ENCODE peak calls at places on chromosomes 7 and 10, in six cellular contexts. Y is HFF-Myc, U is Peyer's patch, Z is retinal pigment epithelial cell, D is Caco-2, V is body of pancreas. L is an unnamed sample.

GRCh38 chr7:86152926-86153325 is 490.8 kb upstream of the GRM3 start:
- DNase-seq in Y (no peak), U (no peak), Z (no peak), D (no peak), V (no peak), L (no peak)

GRCh38 chr7:150404172-150404784 is 25.1 kb downstream of the ZNF775 start:
- DNase-seq in Y (no peak), U (no peak), Z (no peak), D (no peak), V (no peak), L (no peak)

GRCh38 chr10:88870101-88870500 is 9.9 kb upstream of the STAMBPL1 start:
- DNase-seq in Y (no peak), U (no peak), Z (no peak), D (no peak), V (no peak), L (no peak)

GRCh38 chr7:36404639-36405408 is 15.2 kb downstream of the ANLN start:
- DNase-seq in Y (no peak), U (no peak), Z (no peak), D (no peak), V (no peak), L (no peak)

GRCh38 chr7:74324499-74325229 is 35.5 kb downstream of the CLIP2 start:
- DNase-seq in Y (no peak), U (no peak), Z (no peak), D (no peak), V (peak), L (no peak)

GRCh38 chr10:70890917-70891431 is 2.6 kb upstream of the PCBD1 start:
- DNase-seq in Y (no peak), U (peak), Z (no peak), D (peak), V (peak), L (no peak)

GRCh38 chr7:23394828-23395227 is 75.5 kb downstream of the IGF2BP3 start:
- DNase-seq in Y (no peak), U (no peak), Z (peak), D (no peak), V (no peak), L (no peak)

GRCh38 chr7:8070451-8071180 is 102.0 kb downstream of the GLCCI1 start:
- DNase-seq in Y (no peak), U (no peak), Z (no peak), D (no peak), V (no peak), L (no peak)

GRCh38 chr10:22320591-22321155 is at the start of gene BMI1:
- DNase-seq in Y (no peak), U (peak), Z (no peak), D (peak), V (peak), L (no peak)

GRCh38 chr7:41425926-41426325 is 277.0 kb downstream of the INHBA start:
- DNase-seq in Y (no peak), U (no peak), Z (no peak), D (no peak), V (no peak), L (no peak)

GRCh38 chr10:126670056-126670743 is at the start of gene C10orf90:
- DNase-seq in Y (no peak), U (no peak), Z (no peak), D (no peak), V (no peak), L (no peak)

GRCh38 chr7:116356333-116356965 is 143.1 kb upstream of the CAV2 start:
- DNase-seq in Y (no peak), U (no peak), Z (no peak), D (no peak), V (peak), L (no peak)

GRCh38 chr7:81990395-81990794 is 220.5 kb upstream of the HGF start:
- DNase-seq in Y (no peak), U (no peak), Z (no peak), D (no peak), V (no peak), L (no peak)

GRCh38 chr7:151601521-151602305 is 82.0 kb upstream of the RHEB start:
- DNase-seq in Y (no peak), U (no peak), Z (no peak), D (no peak), V (no peak), L (no peak)

GRCh38 chr10:122852261-122852660 is 6.6 kb upstream of the CUZD1 start:
- DNase-seq in Y (no peak), U (no peak), Z (no peak), D (no peak), V (no peak), L (no peak)

GRCh38 chr10:111745982-111746381 is 437.6 kb downstream of the GPAM start:
- DNase-seq in Y (no peak), U (no peak), Z (no peak), D (no peak), V (no peak), L (no peak)

GRCh38 chr7:98569606-98570337 is 47.3 kb upstream of the NPTX2 start:
- DNase-seq in Y (no peak), U (no peak), Z (no peak), D (no peak), V (peak), L (no peak)

GRCh38 chr7:74453321-74454011 is at the start of gene GTF2IRD1:
- DNase-seq in Y (no peak), U (peak), Z (peak), D (peak), V (peak), L (peak)

GRCh38 chr10:13139150-13139549 is 22.2 kb upstream of the MCM10 start:
- DNase-seq in Y (no peak), U (no peak), Z (no peak), D (no peak), V (no peak), L (no peak)

GRCh38 chr10:118522791-118523498 is 72.5 kb downstream of the PRLHR start:
- DNase-seq in Y (no peak), U (no peak), Z (no peak), D (no peak), V (no peak), L (no peak)

GRCh38 chr10:68992721-68993440 is 4.3 kb downstream of the KIFBP start:
- DNase-seq in Y (peak), U (no peak), Z (peak), D (no peak), V (peak), L (no peak)

GRCh38 chr7:137360087-137360679 is 16.6 kb upstream of the PTN start:
- DNase-seq in Y (peak), U (no peak), Z (no peak), D (no peak), V (no peak), L (no peak)

GRCh38 chr10:90856261-90856660 is 1.6 kb downstream of the HTR7 start:
- DNase-seq in Y (no peak), U (no peak), Z (no peak), D (no peak), V (no peak), L (no peak)

GRCh38 chr10:133439517-133440461 is 14.0 kb upstream of the SCART1 start:
- DNase-seq in Y (no peak), U (peak), Z (no peak), D (no peak), V (no peak), L (peak)

GRCh38 chr10:29409241-29410051 is 120.6 kb downstream of the LYZL1 start:
- DNase-seq in Y (no peak), U (peak), Z (no peak), D (peak), V (peak), L (peak)

GRCh38 chr7:141073641-141074161 is at the start of gene TMEM178B:
- DNase-seq in Y (no peak), U (no peak), Z (no peak), D (no peak), V (peak), L (no peak)

GRCh38 chr10:114932945-114933344 is 5.0 kb upstream of the TRUB1 start:
- DNase-seq in Y (no peak), U (no peak), Z (no peak), D (no peak), V (no peak), L (no peak)

GRCh38 chr10:22624289-22624738 is 90.1 kb downstream of the PIP4K2A start:
- DNase-seq in Y (peak), U (no peak), Z (no peak), D (no peak), V (no peak), L (no peak)

GRCh38 chr10:104253106-104253505 is 1.6 kb upstream of the GSTO1 start:
- DNase-seq in Y (no peak), U (peak), Z (no peak), D (peak), V (no peak), L (no peak)

GRCh38 chr7:100881136-100881535 is 6.2 kb downstream of the SRRT start:
- DNase-seq in Y (no peak), U (no peak), Z (no peak), D (no peak), V (no peak), L (no peak)

GRCh38 chr10:80662429-80663211 is 124.9 kb downstream of the SH2D4B start:
- DNase-seq in Y (peak), U (peak), Z (peak), D (peak), V (peak), L (peak)

GRCh38 chr10:110973400-110973799 is 54.0 kb downstream of the SHOC2 start:
- DNase-seq in Y (no peak), U (no peak), Z (no peak), D (no peak), V (no peak), L (no peak)

GRCh38 chr7:152760384-152761115 is 998 bp downstream of the ACTR3B start:
- DNase-seq in Y (no peak), U (no peak), Z (no peak), D (no peak), V (no peak), L (no peak)

GRCh38 chr7:151346180-151346769 is 4.7 kb downstream of the NUB1 start:
- DNase-seq in Y (no peak), U (peak), Z (no peak), D (peak), V (no peak), L (no peak)

GRCh38 chr7:129801882-129802281 is 150.9 kb downstream of the UBE2H start:
- DNase-seq in Y (no peak), U (no peak), Z (no peak), D (no peak), V (no peak), L (no peak)

GRCh38 chr10:97335188-97335619 is 675 bp upstream of the FRAT2 start:
- DNase-seq in Y (no peak), U (no peak), Z (no peak), D (no peak), V (no peak), L (no peak)

GRCh38 chr7:131170440-131171105 is 157.1 kb upstream of the MKLN1 start:
- DNase-seq in Y (no peak), U (no peak), Z (no peak), D (no peak), V (no peak), L (no peak)

DNA sequence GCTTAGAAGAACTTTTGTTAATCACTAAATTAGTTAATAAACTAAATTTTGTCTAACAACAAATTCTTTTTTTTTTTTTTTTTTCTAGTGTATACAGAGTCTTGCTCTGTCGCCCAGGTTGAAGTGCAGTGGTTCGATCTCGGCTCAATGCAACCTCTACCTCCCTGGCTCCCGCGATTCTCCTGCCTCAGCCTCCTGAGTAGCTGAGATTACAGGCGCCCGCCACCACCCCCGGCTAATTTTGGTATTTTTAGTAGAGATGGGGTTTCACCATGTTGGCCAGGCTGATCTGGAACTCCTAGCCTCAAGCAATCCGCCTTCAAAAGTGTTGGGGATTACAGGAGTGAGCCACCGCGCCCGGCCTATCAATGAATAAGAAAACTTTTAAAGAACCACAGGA is 1.1 kb upstream of the IQUB start:
- DNase-seq in Y (no peak), U (no peak), Z (no peak), D (no peak), V (no peak), L (no peak)
- H3K4me3 ChIP-seq in Y (peak), U (no peak), Z (peak), D (peak), V (no peak), L (no peak)

DNA sequence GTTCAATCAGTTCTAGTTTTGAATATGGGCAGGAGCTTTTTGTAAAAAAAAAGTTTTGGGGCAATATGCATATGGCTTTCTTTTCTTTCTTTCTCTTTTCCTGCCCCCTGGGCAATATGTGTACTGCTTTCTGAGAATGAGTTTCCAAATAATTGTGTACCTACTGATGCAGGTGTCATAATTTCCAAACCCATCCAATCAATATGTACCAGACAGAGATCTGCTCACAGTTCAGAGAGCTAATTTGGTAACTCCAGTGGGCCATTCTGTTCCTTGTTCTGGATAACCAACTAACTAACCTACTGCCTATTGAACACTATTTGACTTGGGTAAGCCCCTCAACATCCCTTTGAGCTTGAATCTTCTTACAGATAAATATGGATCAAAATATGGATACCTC is 32.6 kb downstream of the HHEX start:
- DNase-seq in Y (no peak), U (no peak), Z (no peak), D (no peak), V (no peak), L (no peak)
- TF ChIP-seq CTCF in Y (no peak), U (no peak), Z (no peak), D (no peak), V (no peak), L (no peak)

DNA sequence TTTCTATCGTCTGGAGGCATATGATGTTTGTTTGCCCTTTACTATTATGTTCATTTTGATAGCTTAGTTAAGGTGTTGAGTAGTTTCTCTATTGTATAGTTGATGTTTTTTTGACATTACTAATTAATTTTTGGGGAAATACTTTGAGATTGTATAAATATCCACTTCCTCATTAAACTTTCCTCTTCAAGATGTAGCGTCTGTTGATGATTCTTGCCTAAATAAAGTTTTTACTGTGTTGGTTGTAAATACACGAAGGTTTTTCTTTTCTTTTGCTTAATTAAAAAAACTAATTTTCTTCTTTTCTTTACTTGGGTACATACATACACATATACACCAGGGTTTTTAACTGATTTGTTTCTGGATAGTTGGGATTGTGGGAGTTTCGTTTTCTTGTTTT is 8.5 kb downstream of the KMT2E start:
- DNase-seq in Y (no peak), U (no peak), Z (no peak), D (no peak), V (no peak), L (no peak)
- H3K4me3 ChIP-seq in Y (no peak), U (no peak), Z (no peak), D (no peak), V (no peak), L (no peak)

GRCh38 chr7:25031432-25031831 is 51.5 kb upstream of the OSBPL3 start:
- DNase-seq in Y (no peak), U (no peak), Z (no peak), D (no peak), V (no peak), L (no peak)
- TF ChIP-seq CTCF in Y (no peak), U (no peak), Z (peak), D (no peak), V (no peak), L (no peak)

GRCh38 chr10:7928511-7928910 is 110.2 kb downstream of the TAF3 start:
- DNase-seq in Y (no peak), U (no peak), Z (no peak), D (no peak), V (no peak), L (no peak)

GRCh38 chr10:7937315-7937945 is 117.1 kb upstream of the GATA3 start:
- DNase-seq in Y (no peak), U (no peak), Z (no peak), D (no peak), V (no peak), L (no peak)

GRCh38 chr10:7933262-7933661 is 115.0 kb downstream of the TAF3 start:
- DNase-seq in Y (no peak), U (no peak), Z (no peak), D (no peak), V (no peak), L (no peak)

GRCh38 chr10:7933757-7934156 is 115.5 kb downstream of the TAF3 start:
- DNase-seq in Y (no peak), U (no peak), Z (no peak), D (no peak), V (no peak), L (no peak)

DNA sequence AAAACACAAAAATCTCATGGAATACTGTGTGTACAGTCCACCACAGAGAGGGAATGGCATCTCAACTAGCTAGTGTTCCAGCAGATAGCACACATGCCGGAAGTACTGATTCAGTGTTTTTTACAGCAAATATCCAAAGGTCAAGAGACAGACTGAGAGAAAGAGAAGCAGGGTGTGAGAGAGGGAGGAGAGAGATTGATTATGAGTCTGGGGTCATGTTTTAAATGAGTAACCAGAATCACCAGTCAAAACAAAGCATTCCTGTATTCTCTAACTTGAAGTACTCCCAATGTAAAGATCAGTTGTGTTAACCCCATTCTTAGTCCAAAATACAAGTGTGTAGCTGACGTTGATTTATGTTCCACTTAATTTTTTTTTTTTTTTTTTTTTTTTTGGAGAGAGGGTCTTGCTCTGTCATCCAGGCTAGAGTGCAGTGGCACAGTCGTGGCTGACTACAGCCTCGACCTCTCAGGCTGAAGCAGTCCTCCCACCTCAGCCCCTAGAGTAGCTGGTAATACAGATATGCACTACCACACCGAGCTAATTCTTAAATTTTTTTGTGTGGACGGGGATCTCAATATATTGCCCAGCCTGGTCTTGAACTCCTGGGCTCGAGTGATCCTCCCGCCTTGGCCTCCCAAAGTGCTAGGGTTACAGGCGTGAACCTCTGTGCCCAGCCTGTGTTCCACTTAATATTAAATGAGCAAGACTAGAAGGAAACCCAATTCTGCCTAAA is 114.2 kb downstream of the TAF3 start:
- DNase-seq in Y (no peak), U (no peak), Z (no peak), D (peak), V (no peak), L (no peak)
- H3K4me3 ChIP-seq in Y (no peak), U (no peak), Z (no peak), D (peak), V (no peak), L (no peak)

DNA sequence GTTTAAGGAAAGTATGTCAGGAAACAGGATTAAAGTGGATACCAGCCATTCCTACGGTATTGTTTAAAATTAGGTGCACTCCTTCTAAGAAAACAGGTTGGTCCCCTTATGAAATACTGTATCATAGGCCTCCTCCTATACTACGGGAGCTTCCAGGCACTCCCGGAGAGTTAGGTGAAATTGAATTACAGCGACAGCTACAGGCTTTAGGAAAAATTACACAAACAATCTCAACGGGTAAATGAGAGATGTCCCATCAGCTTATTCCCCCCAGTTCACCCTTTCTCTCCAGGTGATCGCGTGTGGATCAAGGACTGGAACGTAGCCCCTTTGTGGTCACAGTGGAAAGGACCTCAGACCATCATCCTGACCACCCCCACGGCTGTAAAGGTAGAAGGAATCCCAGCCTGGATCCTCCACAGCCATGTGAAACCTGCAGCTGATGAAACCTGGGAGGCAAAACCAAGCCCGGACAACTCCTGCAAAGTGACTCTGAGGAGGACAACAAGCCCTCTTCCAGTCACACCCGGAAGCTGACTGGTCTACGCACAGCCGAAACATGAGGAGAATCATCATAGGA is 25.1 kb upstream of the GHITM start:
- DNase-seq in Y (no peak), U (no peak), Z (no peak), D (no peak), V (no peak), L (no peak)
- TF ChIP-seq CTCF in Y (no peak), U (peak), Z (peak), D (no peak), V (no peak), L (no peak)

DNA sequence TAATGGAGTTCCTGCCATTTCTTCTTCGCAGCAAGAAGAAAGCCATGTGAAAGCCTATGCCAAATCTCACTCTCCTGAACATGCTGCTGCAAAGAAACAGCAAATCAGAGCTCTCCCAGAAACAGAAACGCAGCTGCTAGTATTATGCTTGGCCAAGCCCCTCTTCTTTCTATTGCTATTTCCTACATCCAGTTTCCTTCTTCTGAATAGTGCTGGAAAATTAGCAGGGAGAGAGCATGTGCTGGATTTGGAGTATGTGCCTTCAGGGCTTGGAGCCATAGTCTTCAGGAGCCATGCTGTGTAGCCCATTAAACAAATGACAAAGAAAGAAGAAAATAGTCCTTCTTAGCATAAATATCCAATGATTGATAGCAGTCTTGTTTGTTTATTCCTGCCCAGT is 852.0 kb upstream of the PHF14 start:
- DNase-seq in Y (no peak), U (no peak), Z (no peak), D (no peak), V (no peak), L (no peak)
- H3K4me3 ChIP-seq in Y (no peak), U (no peak), Z (no peak), D (no peak), V (no peak), L (no peak)

GRCh38 chr7:48139461-48139860 is 31.8 kb upstream of the ABCA13 start:
- DNase-seq in Y (no peak), U (no peak), Z (no peak), D (no peak), V (no peak), L (no peak)
- TF ChIP-seq CTCF in Y (peak), U (peak), Z (peak), D (no peak), V (no peak), L (no peak)